ENCODE peak calls at places on chromosomes 13 and 19, in five cellular contexts. One of them, this sample, is unnamed.

GRCh38 chr13:98171806-98172569 is 5.1 kb downstream of the RNF113B start:
- DNase-seq in mesenchymal stem cell: peak; percentile 54
- DNase-seq in astrocyte: peak; percentile 70
- DNase-seq in mesendoderm: peak; percentile 74
- DNase-seq in endothelial cell of umbilical vein: peak; percentile 48
- DNase-seq in this sample: peak; percentile 84

GRCh38 chr19:6412111-6412999 is 12.3 kb downstream of the KHSRP start:
- DNase-seq in mesenchymal stem cell: no peak
- DNase-seq in astrocyte: no peak
- DNase-seq in mesendoderm: peak; percentile 67
- DNase-seq in endothelial cell of umbilical vein: no peak
- DNase-seq in this sample: peak; percentile 88

GRCh38 chr13:106521101-106521799 is 14.2 kb downstream of the EFNB2 start:
- DNase-seq in mesenchymal stem cell: no peak
- DNase-seq in astrocyte: no peak
- DNase-seq in mesendoderm: no peak
- DNase-seq in endothelial cell of umbilical vein: no peak
- DNase-seq in this sample: no peak

GRCh38 chr19:51607077-51607476 is 23.1 kb downstream of the SIGLEC5 start:
- DNase-seq in mesenchymal stem cell: no peak
- DNase-seq in astrocyte: no peak
- DNase-seq in mesendoderm: no peak
- DNase-seq in endothelial cell of umbilical vein: no peak
- DNase-seq in this sample: no peak

GRCh38 chr13:30810261-30810701 is 74.9 kb downstream of the ALOX5AP start:
- DNase-seq in mesenchymal stem cell: peak; percentile 43
- DNase-seq in astrocyte: no peak
- DNase-seq in mesendoderm: no peak
- DNase-seq in endothelial cell of umbilical vein: no peak
- DNase-seq in this sample: no peak

GRCh38 chr13:21986602-21987001 is 315.7 kb downstream of the FGF9 start:
- DNase-seq in mesenchymal stem cell: peak; percentile 43
- DNase-seq in astrocyte: no peak
- DNase-seq in mesendoderm: no peak
- DNase-seq in endothelial cell of umbilical vein: no peak
- DNase-seq in this sample: no peak

GRCh38 chr19:48760514-48761221 is 5.3 kb downstream of the FGF21 start:
- DNase-seq in mesenchymal stem cell: no peak
- DNase-seq in astrocyte: no peak
- DNase-seq in mesendoderm: no peak
- DNase-seq in endothelial cell of umbilical vein: peak; percentile 48
- DNase-seq in this sample: peak; percentile 55

GRCh38 chr19:38617764-38618589 is at the start of gene MAP4K1:
- DNase-seq in mesenchymal stem cell: no peak
- DNase-seq in astrocyte: no peak
- DNase-seq in mesendoderm: no peak
- DNase-seq in endothelial cell of umbilical vein: no peak
- DNase-seq in this sample: no peak

GRCh38 chr19:8360196-8360595 is 3.8 kb upstream of the ANGPTL4 start:
- DNase-seq in mesenchymal stem cell: no peak
- DNase-seq in astrocyte: no peak
- DNase-seq in mesendoderm: no peak
- DNase-seq in endothelial cell of umbilical vein: no peak
- DNase-seq in this sample: no peak

GRCh38 chr13:48527955-48528354 is 4.9 kb downstream of the RCBTB2 start:
- DNase-seq in mesenchymal stem cell: no peak
- DNase-seq in astrocyte: no peak
- DNase-seq in mesendoderm: no peak
- DNase-seq in endothelial cell of umbilical vein: no peak
- DNase-seq in this sample: no peak

GRCh38 chr13:95749545-95749944 is 72.6 kb downstream of the DNAJC3 start:
- DNase-seq in mesenchymal stem cell: no peak
- DNase-seq in astrocyte: no peak
- DNase-seq in mesendoderm: no peak
- DNase-seq in endothelial cell of umbilical vein: no peak
- DNase-seq in this sample: no peak

GRCh38 chr19:12801466-12802266 is at the start of the genes PRDX2 and THSD8:
- DNase-seq in mesenchymal stem cell: peak; percentile 71
- DNase-seq in astrocyte: no peak
- DNase-seq in mesendoderm: peak; percentile 79
- DNase-seq in endothelial cell of umbilical vein: peak; percentile 75
- DNase-seq in this sample: peak; percentile 96

GRCh38 chr13:113022391-113023216 is 53.6 kb downstream of the MCF2L start:
- DNase-seq in mesenchymal stem cell: peak; percentile 2
- DNase-seq in astrocyte: no peak
- DNase-seq in mesendoderm: peak; percentile 97
- DNase-seq in endothelial cell of umbilical vein: peak; percentile 7
- DNase-seq in this sample: no peak

GRCh38 chr13:86976521-86977324 is 694.4 kb upstream of the SLITRK5 start:
- DNase-seq in mesenchymal stem cell: no peak
- DNase-seq in astrocyte: peak; percentile 14
- DNase-seq in mesendoderm: no peak
- DNase-seq in endothelial cell of umbilical vein: no peak
- DNase-seq in this sample: no peak

GRCh38 chr13:27476943-27477681 is 26.7 kb upstream of the MTIF3 start:
- DNase-seq in mesenchymal stem cell: peak; percentile 44
- DNase-seq in astrocyte: no peak
- DNase-seq in mesendoderm: no peak
- DNase-seq in endothelial cell of umbilical vein: peak; percentile 8
- DNase-seq in this sample: peak; percentile 87

GRCh38 chr13:89227356-89227755 is 1556.2 kb downstream of the SLITRK5 start:
- DNase-seq in mesenchymal stem cell: no peak
- DNase-seq in astrocyte: peak; percentile 23
- DNase-seq in mesendoderm: no peak
- DNase-seq in endothelial cell of umbilical vein: no peak
- DNase-seq in this sample: no peak

GRCh38 chr19:17772172-17772571 is 20.9 kb downstream of the FCHO1 start:
- DNase-seq in mesenchymal stem cell: peak; percentile 44
- DNase-seq in astrocyte: no peak
- DNase-seq in mesendoderm: peak; percentile 67
- DNase-seq in endothelial cell of umbilical vein: no peak
- DNase-seq in this sample: peak; percentile 81

GRCh38 chr13:67278230-67278629 is 48.1 kb upstream of the PCDH9 start:
- DNase-seq in mesenchymal stem cell: no peak
- DNase-seq in astrocyte: peak; percentile 98
- DNase-seq in mesendoderm: no peak
- DNase-seq in endothelial cell of umbilical vein: no peak
- DNase-seq in this sample: no peak

GRCh38 chr13:72430923-72431322 is 296.5 kb downstream of the MZT1 start:
- DNase-seq in mesenchymal stem cell: no peak
- DNase-seq in astrocyte: no peak
- DNase-seq in mesendoderm: peak; percentile 5
- DNase-seq in endothelial cell of umbilical vein: no peak
- DNase-seq in this sample: no peak

GRCh38 chr19:6458695-6459355 is 767 bp downstream of the SLC25A23 start:
- DNase-seq in mesenchymal stem cell: no peak
- DNase-seq in astrocyte: no peak
- DNase-seq in mesendoderm: no peak
- DNase-seq in endothelial cell of umbilical vein: no peak
- DNase-seq in this sample: peak; percentile 74

GRCh38 chr13:98174321-98174720 is 2.7 kb downstream of the RNF113B start:
- DNase-seq in mesenchymal stem cell: no peak
- DNase-seq in astrocyte: peak; percentile 39
- DNase-seq in mesendoderm: no peak
- DNase-seq in endothelial cell of umbilical vein: no peak
- DNase-seq in this sample: no peak

GRCh38 chr13:28476919-28477708 is 17.8 kb downstream of the FLT1 start:
- DNase-seq in mesenchymal stem cell: peak; percentile 74
- DNase-seq in astrocyte: no peak
- DNase-seq in mesendoderm: no peak
- DNase-seq in endothelial cell of umbilical vein: no peak
- DNase-seq in this sample: no peak

GRCh38 chr13:74090397-74090796 is 43.8 kb downstream of the KLF12 start:
- DNase-seq in mesenchymal stem cell: no peak
- DNase-seq in astrocyte: peak; percentile 48
- DNase-seq in mesendoderm: no peak
- DNase-seq in endothelial cell of umbilical vein: no peak
- DNase-seq in this sample: no peak

GRCh38 chr19:49073514-49074378 is 1.2 kb upstream of the KCNA7 start:
- DNase-seq in mesenchymal stem cell: no peak
- DNase-seq in astrocyte: no peak
- DNase-seq in mesendoderm: peak; percentile 66
- DNase-seq in endothelial cell of umbilical vein: no peak
- DNase-seq in this sample: peak; percentile 93

GRCh38 chr19:47419037-47419783 is at the start of gene MEIS3:
- DNase-seq in mesenchymal stem cell: no peak
- DNase-seq in astrocyte: no peak
- DNase-seq in mesendoderm: peak; percentile 83
- DNase-seq in endothelial cell of umbilical vein: no peak
- DNase-seq in this sample: peak; percentile 87

GRCh38 chr13:20869540-20869939 is 33.0 kb downstream of the XPO4 start:
- DNase-seq in mesenchymal stem cell: peak; percentile 26
- DNase-seq in astrocyte: no peak
- DNase-seq in mesendoderm: no peak
- DNase-seq in endothelial cell of umbilical vein: peak; percentile 30
- DNase-seq in this sample: no peak

GRCh38 chr13:31320946-31321345 is 121.2 kb downstream of the B3GLCT start:
- DNase-seq in mesenchymal stem cell: no peak
- DNase-seq in astrocyte: no peak
- DNase-seq in mesendoderm: no peak
- DNase-seq in endothelial cell of umbilical vein: no peak
- DNase-seq in this sample: no peak

GRCh38 chr13:76937416-76937815 is 10.9 kb upstream of the ACOD1 start:
- DNase-seq in mesenchymal stem cell: peak; percentile 95
- DNase-seq in astrocyte: peak; percentile 95
- DNase-seq in mesendoderm: no peak
- DNase-seq in endothelial cell of umbilical vein: peak; percentile 86
- DNase-seq in this sample: peak; percentile 85

GRCh38 chr13:50923272-50923671 is 13.7 kb downstream of the RNASEH2B start:
- DNase-seq in mesenchymal stem cell: no peak
- DNase-seq in astrocyte: no peak
- DNase-seq in mesendoderm: no peak
- DNase-seq in endothelial cell of umbilical vein: no peak
- DNase-seq in this sample: peak; percentile 36

GRCh38 chr19:15701757-15702589 is 25.9 kb upstream of the OR10H2 start:
- DNase-seq in mesenchymal stem cell: no peak
- DNase-seq in astrocyte: no peak
- DNase-seq in mesendoderm: no peak
- DNase-seq in endothelial cell of umbilical vein: no peak
- DNase-seq in this sample: peak; percentile 38
- H3K4me3 ChIP-seq in mesenchymal stem cell: no peak overlapping the region
- H3K4me3 ChIP-seq in astrocyte: no peak overlapping the region
- H3K4me3 ChIP-seq in mesendoderm: no peak overlapping the region
- H3K4me3 ChIP-seq in endothelial cell of umbilical vein: no peak overlapping the region
- H3K4me3 ChIP-seq in this sample: no peak overlapping the region

GRCh38 chr19:34222386-34222785 is 32.0 kb upstream of the GARRE1 start:
- DNase-seq in mesenchymal stem cell: no peak
- DNase-seq in astrocyte: no peak
- DNase-seq in mesendoderm: no peak
- DNase-seq in endothelial cell of umbilical vein: no peak
- DNase-seq in this sample: no peak
- H3K4me2 ChIP-seq in mesenchymal stem cell: peak overlapping the region; percentile 21
- H3K4me2 ChIP-seq in astrocyte: no peak overlapping the region
- H3K4me2 ChIP-seq in mesendoderm: no peak overlapping the region
- H3K4me2 ChIP-seq in endothelial cell of umbilical vein: no peak overlapping the region
- H3K4me2 ChIP-seq in this sample: no peak overlapping the region

DNA sequence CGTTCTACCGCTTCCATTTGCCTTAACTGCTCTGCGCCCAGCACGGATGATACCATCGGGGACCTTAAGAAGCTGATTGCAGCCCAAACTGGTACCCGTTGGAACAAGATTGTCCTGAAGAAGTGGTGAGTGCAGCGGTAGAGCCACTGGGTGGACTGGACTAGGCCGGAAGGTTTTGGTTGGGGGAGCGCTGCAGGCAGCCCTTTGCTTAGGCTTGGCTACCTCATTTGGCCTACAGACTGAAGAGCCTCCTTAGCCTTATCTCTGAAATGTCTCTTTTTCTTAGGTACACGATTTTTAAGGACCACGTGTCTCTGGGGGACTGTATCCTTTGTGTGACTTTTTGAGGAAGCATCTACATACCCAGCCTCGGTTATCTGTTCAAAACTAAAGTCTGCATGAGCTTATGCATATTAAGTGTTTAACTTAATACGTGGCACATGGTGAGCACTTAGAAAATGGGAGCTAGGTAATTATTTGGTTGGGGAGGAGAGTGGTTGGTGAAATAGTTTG is 889 bp downstream of the UBL5 start:
- DNase-seq in mesenchymal stem cell: no peak
- DNase-seq in astrocyte: no peak
- DNase-seq in mesendoderm: no peak
- DNase-seq in endothelial cell of umbilical vein: no peak
- DNase-seq in this sample: peak; percentile 21
- H3K4me3 ChIP-seq in mesenchymal stem cell: peak overlapping the region; percentile 98
- H3K4me3 ChIP-seq in astrocyte: peak overlapping the region; percentile 78
- H3K4me3 ChIP-seq in mesendoderm: peak overlapping the region; percentile 90
- H3K4me3 ChIP-seq in endothelial cell of umbilical vein: peak overlapping the region; percentile 91
- H3K4me3 ChIP-seq in this sample: peak overlapping the region; percentile 100

DNA sequence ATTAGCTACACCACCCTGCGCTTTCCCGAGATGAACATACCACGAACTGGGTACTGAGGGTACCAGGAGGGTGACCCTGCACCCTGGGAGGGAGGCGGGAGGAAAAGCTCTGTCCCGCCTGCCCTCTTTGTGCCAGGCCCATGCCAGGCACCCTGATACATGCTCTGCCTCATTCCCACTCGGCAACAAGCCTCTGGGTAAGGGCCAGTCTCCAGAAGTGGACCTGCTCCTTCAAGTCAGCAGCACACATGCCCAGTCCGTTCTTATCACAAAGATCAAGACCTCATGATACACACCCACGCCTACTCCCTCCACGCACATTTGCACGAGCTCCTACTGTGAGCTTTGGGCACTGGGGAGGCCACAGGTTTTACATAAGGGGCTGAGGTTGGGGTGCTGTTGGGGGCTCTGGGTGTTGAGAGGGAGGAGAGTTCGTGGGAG is 2.0 kb upstream of the FFAR1 start:
- DNase-seq in mesenchymal stem cell: no peak
- DNase-seq in astrocyte: no peak
- DNase-seq in mesendoderm: no peak
- DNase-seq in endothelial cell of umbilical vein: no peak
- DNase-seq in this sample: no peak
- H3K4me2 ChIP-seq in mesenchymal stem cell: no peak overlapping the region
- H3K4me2 ChIP-seq in astrocyte: no peak overlapping the region
- H3K4me2 ChIP-seq in mesendoderm: no peak overlapping the region
- H3K4me2 ChIP-seq in endothelial cell of umbilical vein: no peak overlapping the region
- H3K4me2 ChIP-seq in this sample: no peak overlapping the region

GRCh38 chr13:41916173-41916954 is 44.5 kb downstream of the VWA8 start:
- DNase-seq in mesenchymal stem cell: peak; percentile 92
- DNase-seq in astrocyte: peak; percentile 90
- DNase-seq in mesendoderm: no peak
- DNase-seq in endothelial cell of umbilical vein: peak; percentile 86
- DNase-seq in this sample: peak; percentile 76
- H3K4me3 ChIP-seq in mesenchymal stem cell: peak overlapping the region; percentile 42
- H3K4me3 ChIP-seq in astrocyte: peak overlapping the region; percentile 18
- H3K4me3 ChIP-seq in mesendoderm: no peak overlapping the region
- H3K4me3 ChIP-seq in endothelial cell of umbilical vein: no peak overlapping the region
- H3K4me3 ChIP-seq in this sample: peak overlapping the region; percentile 33